ENCODE peak calls at places on chromosomes 13 and 19, in eight cellular contexts. One of them, this sample, is unnamed.

GRCh38 chr13:66543780-66544179 is 686.4 kb downstream of the PCDH9 start:
- DNase-seq in breast epithelium: no peak
- DNase-seq in coronary artery: no peak
- DNase-seq in body of pancreas: no peak
- DNase-seq in K562: no peak
- DNase-seq in foreskin fibroblast: no peak
- DNase-seq in heart left ventricle: no peak
- DNase-seq in heart right ventricle: no peak
- DNase-seq in this sample: no peak

GRCh38 chr13:112692104-112692503 is 2.3 kb downstream of the ATP11A start:
- DNase-seq in foreskin fibroblast: no peak
- DNase-seq in heart left ventricle: no peak
- DNase-seq in breast epithelium: no peak
- DNase-seq in K562: no peak
- DNase-seq in heart right ventricle: no peak
- DNase-seq in coronary artery: peak
- DNase-seq in body of pancreas: no peak
- DNase-seq in this sample: no peak

GRCh38 chr13:94263038-94263437 is 216.4 kb downstream of the DCT start:
- DNase-seq in foreskin fibroblast: no peak
- DNase-seq in body of pancreas: no peak
- DNase-seq in heart left ventricle: no peak
- DNase-seq in heart right ventricle: no peak
- DNase-seq in K562: no peak
- DNase-seq in breast epithelium: no peak
- DNase-seq in coronary artery: no peak
- DNase-seq in this sample: no peak

GRCh38 chr19:37691881-37692504 is 27.6 kb downstream of the ZNF607 start:
- DNase-seq in body of pancreas: peak
- DNase-seq in breast epithelium: peak
- DNase-seq in K562: peak
- DNase-seq in heart right ventricle: peak
- DNase-seq in coronary artery: peak
- DNase-seq in heart left ventricle: peak
- DNase-seq in foreskin fibroblast: peak
- DNase-seq in this sample: no peak

GRCh38 chr19:39923862-39924261 is 10.6 kb downstream of the FCGBP start:
- DNase-seq in K562: no peak
- DNase-seq in coronary artery: no peak
- DNase-seq in breast epithelium: no peak
- DNase-seq in heart right ventricle: no peak
- DNase-seq in heart left ventricle: no peak
- DNase-seq in body of pancreas: no peak
- DNase-seq in foreskin fibroblast: no peak
- DNase-seq in this sample: no peak

GRCh38 chr19:3250675-3251074 is 26.2 kb downstream of the CELF5 start:
- DNase-seq in body of pancreas: peak
- DNase-seq in breast epithelium: no peak
- DNase-seq in foreskin fibroblast: peak
- DNase-seq in heart right ventricle: no peak
- DNase-seq in K562: peak
- DNase-seq in heart left ventricle: no peak
- DNase-seq in coronary artery: no peak
- DNase-seq in this sample: no peak

GRCh38 chr19:8238251-8238650 is 29.1 kb downstream of the CERS4 start:
- DNase-seq in K562: no peak
- DNase-seq in foreskin fibroblast: peak
- DNase-seq in heart left ventricle: no peak
- DNase-seq in heart right ventricle: peak
- DNase-seq in body of pancreas: peak
- DNase-seq in breast epithelium: peak
- DNase-seq in coronary artery: no peak
- DNase-seq in this sample: no peak

GRCh38 chr13:31192306-31192705 is 7.5 kb upstream of the B3GLCT start:
- DNase-seq in body of pancreas: no peak
- DNase-seq in coronary artery: no peak
- DNase-seq in foreskin fibroblast: no peak
- DNase-seq in heart left ventricle: no peak
- DNase-seq in K562: no peak
- DNase-seq in heart right ventricle: no peak
- DNase-seq in breast epithelium: no peak
- DNase-seq in this sample: no peak

GRCh38 chr13:39302855-39303254 is 264.6 kb downstream of the NHLRC3 start:
- DNase-seq in heart right ventricle: no peak
- DNase-seq in foreskin fibroblast: no peak
- DNase-seq in body of pancreas: no peak
- DNase-seq in K562: no peak
- DNase-seq in heart left ventricle: no peak
- DNase-seq in coronary artery: no peak
- DNase-seq in breast epithelium: no peak
- DNase-seq in this sample: no peak

GRCh38 chr13:27619711-27620376 is 485 bp downstream of the LNX2 start:
- DNase-seq in K562: no peak
- DNase-seq in heart left ventricle: peak
- DNase-seq in heart right ventricle: peak
- DNase-seq in body of pancreas: no peak
- DNase-seq in foreskin fibroblast: peak
- DNase-seq in breast epithelium: peak
- DNase-seq in coronary artery: no peak
- DNase-seq in this sample: no peak

GRCh38 chr19:38263696-38264485 is 482 bp upstream of the SPINT2 start:
- DNase-seq in coronary artery: peak
- DNase-seq in breast epithelium: peak
- DNase-seq in K562: peak
- DNase-seq in heart right ventricle: no peak
- DNase-seq in heart left ventricle: no peak
- DNase-seq in body of pancreas: peak
- DNase-seq in foreskin fibroblast: peak
- DNase-seq in this sample: no peak

GRCh38 chr13:21637296-21637695 is 33.3 kb upstream of the MICU2 start:
- DNase-seq in coronary artery: no peak
- DNase-seq in foreskin fibroblast: peak
- DNase-seq in heart left ventricle: no peak
- DNase-seq in heart right ventricle: no peak
- DNase-seq in breast epithelium: no peak
- DNase-seq in body of pancreas: peak
- DNase-seq in K562: peak
- DNase-seq in this sample: no peak

GRCh38 chr13:51797664-51798488 is 6.1 kb downstream of the DHRS12 start:
- DNase-seq in coronary artery: no peak
- DNase-seq in foreskin fibroblast: peak
- DNase-seq in K562: no peak
- DNase-seq in heart left ventricle: no peak
- DNase-seq in heart right ventricle: no peak
- DNase-seq in breast epithelium: peak
- DNase-seq in body of pancreas: peak
- DNase-seq in this sample: no peak
- TF ChIP-seq CTCF in coronary artery: no peak
- TF ChIP-seq CTCF in foreskin fibroblast: peak
- TF ChIP-seq CTCF in K562: peak
- TF ChIP-seq CTCF in heart left ventricle: peak
- TF ChIP-seq CTCF in heart right ventricle: no peak
- TF ChIP-seq CTCF in breast epithelium: peak
- TF ChIP-seq CTCF in body of pancreas: peak
- TF ChIP-seq CTCF in this sample: peak

GRCh38 chr13:23985060-23985459 is 87.8 kb upstream of the C1QTNF9B start:
- DNase-seq in coronary artery: no peak
- DNase-seq in heart right ventricle: no peak
- DNase-seq in K562: no peak
- DNase-seq in heart left ventricle: no peak
- DNase-seq in breast epithelium: no peak
- DNase-seq in foreskin fibroblast: no peak
- DNase-seq in body of pancreas: no peak
- DNase-seq in this sample: no peak

GRCh38 chr13:23984541-23984940 is 87.2 kb upstream of the C1QTNF9B start:
- DNase-seq in foreskin fibroblast: no peak
- DNase-seq in breast epithelium: peak
- DNase-seq in coronary artery: no peak
- DNase-seq in heart left ventricle: no peak
- DNase-seq in heart right ventricle: no peak
- DNase-seq in body of pancreas: peak
- DNase-seq in K562: no peak
- DNase-seq in this sample: no peak

GRCh38 chr13:23983671-23984070 is 86.4 kb upstream of the C1QTNF9B start:
- DNase-seq in heart left ventricle: no peak
- DNase-seq in breast epithelium: no peak
- DNase-seq in coronary artery: no peak
- DNase-seq in foreskin fibroblast: no peak
- DNase-seq in body of pancreas: no peak
- DNase-seq in heart right ventricle: no peak
- DNase-seq in K562: no peak
- DNase-seq in this sample: no peak

GRCh38 chr13:23979361-23980159 is 82.3 kb upstream of the C1QTNF9B start:
- DNase-seq in foreskin fibroblast: peak
- DNase-seq in K562: no peak
- DNase-seq in heart left ventricle: peak
- DNase-seq in heart right ventricle: peak
- DNase-seq in coronary artery: peak
- DNase-seq in breast epithelium: peak
- DNase-seq in body of pancreas: peak
- DNase-seq in this sample: no peak

GRCh38 chr13:23980160-23980551 is 82.9 kb upstream of the C1QTNF9B start:
- DNase-seq in breast epithelium: peak
- DNase-seq in heart right ventricle: peak
- DNase-seq in body of pancreas: peak
- DNase-seq in coronary artery: peak
- DNase-seq in K562: peak
- DNase-seq in heart left ventricle: peak
- DNase-seq in foreskin fibroblast: peak
- DNase-seq in this sample: no peak
- H3K4me3 ChIP-seq in breast epithelium: peak
- H3K4me3 ChIP-seq in heart right ventricle: peak
- H3K4me3 ChIP-seq in body of pancreas: peak
- H3K4me3 ChIP-seq in coronary artery: peak
- H3K4me3 ChIP-seq in K562: no peak
- H3K4me3 ChIP-seq in heart left ventricle: peak
- H3K4me3 ChIP-seq in foreskin fibroblast: peak
- H3K4me3 ChIP-seq in this sample: peak

DNA sequence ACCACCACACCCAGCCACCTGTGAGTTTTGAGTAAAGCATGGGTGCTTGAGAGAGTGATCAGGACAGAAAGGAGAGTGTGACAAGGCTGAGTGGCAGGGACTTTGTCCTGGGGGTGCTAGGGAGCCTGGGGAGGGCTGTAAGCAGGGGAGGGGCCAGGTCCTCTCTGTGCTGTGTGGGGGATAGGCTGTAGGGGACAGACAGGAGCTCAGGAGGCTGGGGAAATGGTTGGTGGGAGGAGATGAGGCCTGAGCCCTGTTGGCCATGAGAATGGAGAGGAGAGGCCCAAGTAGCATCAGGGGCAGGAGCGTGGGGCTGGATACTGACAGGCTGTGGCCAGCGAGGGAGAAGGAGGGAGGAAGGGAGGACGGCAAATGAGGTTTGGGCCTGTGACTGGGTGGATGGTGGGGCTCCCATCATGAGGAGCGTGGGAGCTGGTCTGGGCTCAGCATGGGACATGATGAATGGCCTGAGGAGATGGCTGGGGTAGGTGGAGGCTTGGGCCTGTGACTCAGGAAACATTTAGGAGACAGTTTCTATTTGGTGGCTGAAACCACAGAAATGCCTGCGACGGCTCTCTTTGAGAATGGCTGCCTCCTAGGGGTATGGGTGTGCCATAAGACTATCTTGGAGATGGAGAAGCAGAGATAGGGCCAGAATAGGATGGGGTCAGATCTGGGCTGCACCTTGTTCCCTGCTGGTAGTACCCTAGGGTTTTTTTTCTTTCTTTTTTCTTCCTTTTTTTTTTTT is 25.0 kb downstream of the GRIN2D start:
- DNase-seq in heart left ventricle: no peak
- DNase-seq in body of pancreas: no peak
- DNase-seq in heart right ventricle: no peak
- DNase-seq in K562: peak
- DNase-seq in breast epithelium: no peak
- DNase-seq in coronary artery: no peak
- DNase-seq in foreskin fibroblast: peak
- DNase-seq in this sample: no peak
- TF ChIP-seq CTCF in heart left ventricle: no peak
- TF ChIP-seq CTCF in body of pancreas: no peak
- TF ChIP-seq CTCF in heart right ventricle: no peak
- TF ChIP-seq CTCF in K562: peak
- TF ChIP-seq CTCF in breast epithelium: no peak
- TF ChIP-seq CTCF in coronary artery: no peak
- TF ChIP-seq CTCF in foreskin fibroblast: peak
- TF ChIP-seq CTCF in this sample: peak

GRCh38 chr19:35330475-35330874 is 1.5 kb downstream of the CD22 start:
- DNase-seq in coronary artery: no peak
- DNase-seq in body of pancreas: no peak
- DNase-seq in breast epithelium: no peak
- DNase-seq in foreskin fibroblast: no peak
- DNase-seq in heart right ventricle: no peak
- DNase-seq in heart left ventricle: no peak
- DNase-seq in K562: no peak
- DNase-seq in this sample: no peak

GRCh38 chr19:35329323-35329722 is 336 bp downstream of the CD22 start:
- DNase-seq in breast epithelium: no peak
- DNase-seq in heart left ventricle: no peak
- DNase-seq in foreskin fibroblast: no peak
- DNase-seq in body of pancreas: no peak
- DNase-seq in K562: no peak
- DNase-seq in heart right ventricle: no peak
- DNase-seq in coronary artery: no peak
- DNase-seq in this sample: no peak

GRCh38 chr19:35334064-35334753 is 5.2 kb downstream of the CD22 start:
- DNase-seq in coronary artery: no peak
- DNase-seq in foreskin fibroblast: no peak
- DNase-seq in heart left ventricle: no peak
- DNase-seq in breast epithelium: no peak
- DNase-seq in body of pancreas: no peak
- DNase-seq in heart right ventricle: no peak
- DNase-seq in K562: no peak
- DNase-seq in this sample: no peak

GRCh38 chr19:35332817-35333216 is 3.8 kb downstream of the CD22 start:
- DNase-seq in K562: no peak
- DNase-seq in heart left ventricle: no peak
- DNase-seq in breast epithelium: no peak
- DNase-seq in heart right ventricle: no peak
- DNase-seq in foreskin fibroblast: no peak
- DNase-seq in coronary artery: no peak
- DNase-seq in body of pancreas: no peak
- DNase-seq in this sample: no peak

DNA sequence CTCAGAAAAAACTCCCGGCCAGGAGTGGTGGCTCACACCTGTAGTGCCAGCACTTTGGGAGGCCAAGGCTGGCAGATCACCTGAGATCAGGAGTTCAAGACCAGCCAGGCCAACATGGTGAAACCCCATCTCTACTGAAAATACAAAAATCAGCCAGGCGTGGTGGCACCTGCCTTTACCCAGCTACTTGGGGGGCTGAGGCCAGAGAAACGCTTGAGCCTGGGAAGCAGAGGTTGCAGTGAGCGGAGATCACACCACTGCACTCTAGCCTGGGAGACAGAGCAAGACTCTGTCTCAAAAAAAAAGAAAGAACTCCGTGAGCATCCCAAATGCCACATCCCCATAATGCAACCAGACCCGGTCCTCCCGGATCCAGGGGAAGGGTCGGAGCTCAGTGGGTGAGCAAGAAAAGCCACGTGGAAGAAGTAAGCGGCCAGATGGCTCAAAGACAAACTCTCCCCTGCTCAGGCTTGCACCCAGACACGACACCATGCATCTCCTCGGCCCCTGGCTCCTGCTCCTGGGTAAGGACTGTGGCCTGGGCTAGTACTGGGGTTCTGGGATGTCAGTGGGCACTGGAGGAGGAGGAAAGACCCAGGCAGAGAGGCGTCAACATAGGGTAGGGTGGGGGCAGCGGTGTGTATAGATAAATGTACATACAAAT is 2.7 kb downstream of the CD22 start:
- DNase-seq in K562: no peak
- DNase-seq in coronary artery: no peak
- DNase-seq in breast epithelium: no peak
- DNase-seq in heart right ventricle: no peak
- DNase-seq in foreskin fibroblast: no peak
- DNase-seq in heart left ventricle: no peak
- DNase-seq in body of pancreas: no peak
- DNase-seq in this sample: no peak
- H3K4me3 ChIP-seq in K562: no peak
- H3K4me3 ChIP-seq in coronary artery: no peak
- H3K4me3 ChIP-seq in breast epithelium: no peak
- H3K4me3 ChIP-seq in heart right ventricle: no peak
- H3K4me3 ChIP-seq in foreskin fibroblast: no peak
- H3K4me3 ChIP-seq in heart left ventricle: no peak
- H3K4me3 ChIP-seq in body of pancreas: no peak
- H3K4me3 ChIP-seq in this sample: no peak

This sample was measured in AG04449.